ENCODE peak calls at places on chromosomes 12 and 14, in ten cellular contexts. J is GM20000; K is fibroblast of pulmonary artery; H is fibroblast of mammary gland; U is GM19239; N is stimulated activated CD8-positive, alpha-beta memory T cell treated with anti-CD3 and anti-CD28 coated beads, Interleukin-2, amount 100 ng/mL, for 48 hours; A is IMR-90; M is left ventricle myocardium superior; W is mesenchymal stem cell; T is activated B cell treated with CpG ODN at 0.5 μM for 24 hours. Y is an unnamed sample.

GRCh38 chr12:57889541-57889989 is 43.0 kb upstream of the CTDSP2 start:
- DNase-seq in M (peak; percentile 85), U (no peak), H (peak; percentile 98), T (no peak), A (peak; percentile 93), W (peak; percentile 70), J (no peak), N (no peak), K (peak; percentile 97), Y (no peak)

GRCh38 chr12:131093971-131094830 is 140.5 kb downstream of the ADGRD1 start:
- DNase-seq in H (no peak), W (no peak), N (no peak), A (no peak), U (no peak), T (peak; percentile 6), J (no peak), K (no peak), M (peak; percentile 15), Y (no peak)

GRCh38 chr12:3725267-3726115 is 27.4 kb downstream of the CRACR2A start:
- DNase-seq in A (no peak), T (no peak), K (peak; percentile 47), W (no peak), U (no peak), N (no peak), H (peak; percentile 62), M (peak; percentile 40), J (no peak), Y (no peak)

GRCh38 chr12:117561990-117562389 is 200.6 kb upstream of the NOS1 start:
- DNase-seq in M (no peak), K (no peak), T (no peak), W (no peak), U (no peak), N (no peak), A (no peak), H (no peak), J (no peak), Y (no peak)

GRCh38 chr12:95848575-95849388 is 10.0 kb upstream of the SNRPF start:
- DNase-seq in J (no peak), W (peak; percentile 37), K (peak; percentile 44), A (peak; percentile 48), H (peak; percentile 54), N (no peak), U (no peak), T (no peak), M (no peak), Y (no peak)

GRCh38 chr12:9960613-9961012 is 10.6 kb upstream of the CLEC12A start:
- DNase-seq in K (no peak), M (no peak), T (no peak), N (no peak), J (no peak), W (no peak), U (no peak), H (no peak), A (no peak), Y (no peak)

GRCh38 chr14:102516531-102517411 is 7.2 kb upstream of the ANKRD9 start:
- DNase-seq in M (peak; percentile 83), U (peak; percentile 83), W (peak; percentile 53), K (no peak), N (peak; percentile 51), H (no peak), T (peak; percentile 79), J (peak; percentile 90), A (no peak), Y (peak; percentile 58)

GRCh38 chr14:39097159-39097558 is 5.9 kb downstream of the SEC23A start:
- DNase-seq in N (no peak), K (peak; percentile 82), T (no peak), J (no peak), A (peak; percentile 72), U (no peak), H (peak; percentile 61), W (no peak), M (no peak), Y (no peak)

GRCh38 chr12:108832730-108833354 is 24.5 kb downstream of the SSH1 start:
- DNase-seq in A (peak; percentile 91), U (no peak), H (peak; percentile 87), J (no peak), N (no peak), K (peak; percentile 95), M (no peak), W (peak; percentile 77), T (no peak), Y (no peak)

GRCh38 chr12:48051681-48052080 is 47.4 kb upstream of the COL2A1 start:
- DNase-seq in W (no peak), A (no peak), J (no peak), K (no peak), T (no peak), H (no peak), M (no peak), N (no peak), U (no peak), Y (no peak)

GRCh38 chr12:111154180-111154579 is 214.7 kb downstream of the PHETA1 start:
- DNase-seq in U (no peak), M (no peak), J (no peak), T (no peak), A (no peak), K (no peak), N (no peak), H (peak; percentile 11), W (no peak), Y (no peak)

GRCh38 chr14:32080001-32080510 is 3.0 kb downstream of the ARHGAP5 start:
- DNase-seq in M (no peak), H (no peak), K (no peak), N (no peak), J (no peak), W (no peak), U (no peak), T (no peak), A (no peak), Y (no peak)

GRCh38 chr14:66009104-66009503 is 477.1 kb upstream of the CCDC196 start:
- DNase-seq in T (no peak), W (peak; percentile 91), K (peak; percentile 97), U (no peak), A (peak; percentile 12), H (peak; percentile 73), J (no peak), M (no peak), N (no peak), Y (no peak)

Y was measured in GM18507.